ENCODE peak calls at places on chromosomes 5 and 9, in ten cellular contexts. A is kidney epithelial cell, W is fibroblast of mammary gland, N is ascending aorta, M is OCI-LY7, F is upper lobe of left lung, J is mucosa of descending colon, D is cardiac fibroblast, E is neural progenitor cell, H is epithelial cell of esophagus. K is an unnamed sample.

GRCh38 chr5:148979104-148979723 is 83.6 kb downstream of the SH3TC2 start:
- DNase-seq in A (no peak), W (no peak), N (no peak), M (no peak), F (peak; percentile 2), J (no peak), D (no peak), E (no peak), H (peak; percentile 94), K (no peak)

GRCh38 chr9:138119202-138120027 is 241.8 kb downstream of the CACNA1B start:
- DNase-seq in A (no peak), W (no peak), N (peak; percentile 53), M (no peak), F (peak; percentile 50), J (no peak), D (no peak), E (no peak), H (no peak), K (no peak)

GRCh38 chr5:150085950-150086715 is at the start of gene CSF1R:
- DNase-seq in A (no peak), W (no peak), N (peak; percentile 62), M (no peak), F (peak; percentile 41), J (no peak), D (no peak), E (no peak), H (no peak), K (no peak)

GRCh38 chr5:77360969-77361368 is 131.1 kb downstream of the WDR41 start:
- DNase-seq in A (no peak), W (no peak), N (no peak), M (no peak), F (no peak), J (no peak), D (no peak), E (no peak), H (no peak), K (no peak)

GRCh38 chr9:90805006-90805993 is 3.7 kb downstream of the SYK start:
- DNase-seq in A (no peak), W (no peak), N (no peak), M (peak; percentile 45), F (no peak), J (no peak), D (no peak), E (no peak), H (no peak), K (no peak)

GRCh38 chr9:83707518-83707767 is 315 bp downstream of the UBQLN1 start:
- DNase-seq in A (peak; percentile 29), W (no peak), N (peak; percentile 89), M (no peak), F (peak; percentile 95), J (no peak), D (no peak), E (no peak), H (peak; percentile 87), K (no peak)

GRCh38 chr5:140042551-140043507 is at the start of gene NRG2:
- DNase-seq in A (no peak), W (peak; percentile 42), N (peak; percentile 87), M (peak; percentile 59), F (peak; percentile 92), J (peak; percentile 64), D (peak; percentile 53), E (peak; percentile 92), H (peak; percentile 25), K (no peak)

GRCh38 chr9:120646943-120647342 is 67.0 kb upstream of the CDK5RAP2 start:
- DNase-seq in A (no peak), W (no peak), N (no peak), M (no peak), F (no peak), J (no peak), D (no peak), E (no peak), H (no peak), K (no peak)

GRCh38 chr5:17129093-17129492 is 88.3 kb upstream of the BASP1 start:
- DNase-seq in A (no peak), W (peak; percentile 51), N (no peak), M (no peak), F (no peak), J (no peak), D (no peak), E (no peak), H (no peak), K (no peak)

GRCh38 chr5:139482050-139482889 is at the start of gene STING1:
- DNase-seq in A (peak; percentile 78), W (peak; percentile 96), N (peak; percentile 93), M (no peak), F (peak; percentile 71), J (peak; percentile 84), D (peak; percentile 99), E (no peak), H (peak; percentile 95), K (peak; percentile 89)

GRCh38 chr5:181217111-181217804 is 5.8 kb upstream of the TRIM41 start:
- DNase-seq in A (no peak), W (peak; percentile 56), N (peak; percentile 77), M (peak; percentile 82), F (peak; percentile 86), J (peak; percentile 66), D (peak; percentile 56), E (peak; percentile 83), H (peak; percentile 74), K (no peak)

GRCh38 chr9:121797056-121797455 is 145.6 kb downstream of the DAB2IP start:
- DNase-seq in A (no peak), W (no peak), N (no peak), M (no peak), F (no peak), J (no peak), D (no peak), E (no peak), H (no peak), K (no peak)

GRCh38 chr9:86040281-86041155 is 58.8 kb downstream of the GOLM1 start:
- DNase-seq in A (no peak), W (no peak), N (no peak), M (no peak), F (no peak), J (no peak), D (no peak), E (no peak), H (no peak), K (no peak)

GRCh38 chr5:113804264-113804663 is 290.8 kb downstream of the YTHDC2 start:
- DNase-seq in A (no peak), W (no peak), N (no peak), M (no peak), F (no peak), J (no peak), D (no peak), E (no peak), H (peak; percentile 65), K (no peak)

GRCh38 chr9:16368425-16369087 is 501.9 kb downstream of the BNC2 start:
- DNase-seq in A (no peak), W (peak; percentile 44), N (no peak), M (no peak), F (no peak), J (no peak), D (no peak), E (no peak), H (peak; percentile 71), K (no peak)

GRCh38 chr5:142319560-142320426 is 5.0 kb downstream of the SPRY4 start:
- DNase-seq in A (no peak), W (peak; percentile 41), N (no peak), M (no peak), F (no peak), J (no peak), D (no peak), E (peak; percentile 82), H (peak; percentile 26), K (no peak)
- H3K4me3 ChIP-seq in A (no peak overlapping the region), W (peak overlapping the region; percentile 97), N (peak overlapping the region; percentile 41), M (no peak overlapping the region), F (peak overlapping the region; percentile 69), J (no peak overlapping the region), D (peak overlapping the region; percentile 95), E (peak overlapping the region; percentile 13), H (no peak overlapping the region), K (no peak overlapping the region)

GRCh38 chr9:95000821-95001220 is 274.3 kb downstream of the AOPEP start:
- DNase-seq in A (no peak), W (no peak), N (no peak), M (no peak), F (no peak), J (no peak), D (no peak), E (no peak), H (no peak), K (no peak)

GRCh38 chr9:95005276-95006141 is 279.0 kb downstream of the AOPEP start:
- DNase-seq in A (no peak), W (no peak), N (no peak), M (no peak), F (no peak), J (no peak), D (peak; percentile 30), E (peak; percentile 28), H (peak; percentile 35), K (no peak)

GRCh38 chr9:95004452-95005275 is 278.2 kb downstream of the AOPEP start:
- DNase-seq in A (no peak), W (no peak), N (no peak), M (no peak), F (peak; percentile 91), J (peak; percentile 82), D (peak; percentile 55), E (peak; percentile 78), H (peak; percentile 68), K (no peak)

GRCh38 chr9:95001720-95002119 is 275.2 kb downstream of the AOPEP start:
- DNase-seq in A (no peak), W (no peak), N (no peak), M (no peak), F (no peak), J (no peak), D (no peak), E (no peak), H (no peak), K (no peak)

GRCh38 chr9:95003694-95004451 is 277.4 kb downstream of the AOPEP start:
- DNase-seq in A (no peak), W (peak; percentile 48), N (no peak), M (no peak), F (peak; percentile 90), J (peak; percentile 79), D (peak; percentile 68), E (peak; percentile 66), H (peak; percentile 61), K (no peak)
- TF ChIP-seq CTCF in A (peak; percentile 16), W (peak; percentile 9), N (no peak), M (no peak), F (no peak), J (no peak), D (peak; percentile 34), E (no peak), H (peak; percentile 25), K (peak; percentile 36)

DNA sequence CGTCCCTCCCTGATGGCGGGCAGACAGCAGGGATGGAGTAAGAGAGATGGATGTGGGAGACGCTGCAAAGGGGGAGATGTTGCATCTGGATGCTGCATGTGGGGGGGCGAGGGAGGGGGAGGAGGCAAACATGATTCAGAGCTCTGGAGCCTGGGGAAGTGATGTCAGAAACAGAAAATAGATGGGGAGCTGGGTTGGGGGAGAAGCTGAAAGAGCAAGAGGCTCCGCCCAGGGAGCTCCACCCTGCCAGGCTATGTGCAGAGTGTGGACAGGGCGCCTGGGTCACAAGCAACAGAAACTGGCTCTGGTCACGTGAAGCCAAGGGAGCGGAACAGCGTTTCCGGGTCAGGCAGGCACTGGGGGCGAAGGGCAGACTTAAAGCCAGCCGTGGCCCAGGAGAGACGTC is 12.7 kb downstream of the UNC5A start:
- DNase-seq in A (no peak), W (no peak), N (no peak), M (peak; percentile 25), F (no peak), J (no peak), D (no peak), E (no peak), H (no peak), K (no peak)
- H3K4me3 ChIP-seq in A (no peak overlapping the region), W (no peak overlapping the region), N (no peak overlapping the region), M (no peak overlapping the region), F (no peak overlapping the region), J (no peak overlapping the region), D (no peak overlapping the region), E (no peak overlapping the region), H (no peak overlapping the region), K (no peak overlapping the region)

GRCh38 chr5:38265546-38266179 is 7.3 kb downstream of the EGFLAM start:
- DNase-seq in A (peak; percentile 2), W (peak; percentile 48), N (no peak), M (peak; percentile 50), F (no peak), J (peak; percentile 31), D (peak; percentile 68), E (peak; percentile 86), H (peak; percentile 50), K (peak; percentile 33)
- TF ChIP-seq CTCF in A (peak; percentile 80), W (peak; percentile 69), N (no peak), M (peak; percentile 86), F (peak; percentile 49), J (peak; percentile 48), D (peak; percentile 72), E (peak; percentile 86), H (peak; percentile 71), K (peak; percentile 71)

K was measured in astrocyte of the cerebellum.